ENCODE peak calls at places on chromosome 22, in six cellular contexts. S, V, W, H, E and A are unnamed samples.
A peak's percentile ranks its signal among the peaks of the same experiment; 100 is the strongest.

GRCh38 chr22:23548501-23549197 is 31.4 kb downstream of the IGLL1 start:
- DNase-seq in W (no peak), S (no peak), H (no peak), E (no peak), V (no peak), A (no peak)

GRCh38 chr22:29550005-29550404 is 3.6 kb downstream of the THOC5 start:
- DNase-seq in W (no peak), V (no peak), H (no peak), S (no peak), E (no peak), A (no peak)

GRCh38 chr22:36767035-36767775 is 8.7 kb downstream of the IFT27 start:
- DNase-seq in S (no peak), H (no peak), V (no peak), W (no peak), E (no peak), A (no peak)

GRCh38 chr22:47757741-47758140 is 995.3 kb downstream of the TBC1D22A start:
- DNase-seq in S (no peak), H (no peak), V (no peak), W (no peak), E (no peak), A (no peak)

GRCh38 chr22:23542933-23543332 is 37.2 kb downstream of the IGLL1 start:
- DNase-seq in H (no peak), V (peak; percentile 29), E (no peak), W (no peak), S (no peak), A (peak; percentile 24)

GRCh38 chr22:40531951-40532900 is 104.3 kb downstream of the MRTFA start:
- DNase-seq in S (no peak), W (no peak), V (peak; percentile 42), H (no peak), E (no peak), A (no peak)

GRCh38 chr22:16958475-16958874 is 49.5 kb downstream of the GAB4 start:
- DNase-seq in V (no peak), S (no peak), E (no peak), H (no peak), W (no peak), A (no peak)

GRCh38 chr22:19905619-19906276 is 35.8 kb upstream of the COMT start:
- DNase-seq in V (no peak), H (no peak), E (no peak), S (no peak), W (no peak), A (no peak)

GRCh38 chr22:46604306-46604690 is 15.9 kb upstream of the GRAMD4 start:
- DNase-seq in H (no peak), E (no peak), S (no peak), V (no peak), W (no peak), A (no peak)

GRCh38 chr22:39478461-39478860 is 21.6 kb downstream of the MGAT3 start:
- DNase-seq in H (no peak), W (peak; percentile 64), V (no peak), E (no peak), S (no peak), A (no peak)

GRCh38 chr22:36532466-36532865 is 3.5 kb upstream of the EIF3D start:
- DNase-seq in V (no peak), S (no peak), W (no peak), H (no peak), E (no peak), A (no peak)

GRCh38 chr22:44618400-44618799 is 83.6 kb upstream of the PRR5 start:
- DNase-seq in V (no peak), H (no peak), W (no peak), S (peak; percentile 45), E (no peak), A (no peak)